ENCODE peak calls at places on chromosomes 16 and 17, in four cellular contexts. G, X, U and J are unnamed samples.

GRCh38 chr16:87210949-87211348 is 106.2 kb downstream of the C16orf95 start:
- DNase-seq in X (no peak), U (no peak), G (no peak), J (no peak)

GRCh38 chr16:46789499-46790414 is 41.2 kb downstream of the C16orf87 start:
- DNase-seq in G (peak; percentile 73), X (peak; percentile 40), U (peak; percentile 92), J (peak; percentile 27)

GRCh38 chr16:75379911-75380847 is 53.1 kb downstream of the CFDP1 start:
- DNase-seq in G (no peak), U (no peak), X (no peak), J (no peak)

GRCh38 chr16:84115919-84116719 is 623 bp downstream of the MBTPS1 start:
- DNase-seq in X (peak; percentile 51), G (peak; percentile 41), U (no peak), J (peak; percentile 46)

GRCh38 chr17:78735832-78736525 is 46.1 kb downstream of the CYTH1 start:
- DNase-seq in G (peak; percentile 64), X (no peak), U (no peak), J (no peak)

GRCh38 chr17:79325707-79326106 is 251.1 kb downstream of the ENGASE start:
- DNase-seq in G (no peak), X (no peak), U (peak; percentile 66), J (no peak)

GRCh38 chr16:9364721-9365693 is 273.6 kb downstream of the HAPSTR1 start:
- DNase-seq in X (peak; percentile 85), U (no peak), G (peak; percentile 96), J (peak; percentile 86)

GRCh38 chr16:11550651-11551498 is 35.8 kb downstream of the LITAF start:
- DNase-seq in U (no peak), G (no peak), X (no peak), J (no peak)

GRCh38 chr17:27952366-27952765 is 59.2 kb upstream of the LYRM9 start:
- DNase-seq in G (no peak), U (no peak), X (no peak), J (no peak)

GRCh38 chr17:4175921-4176802 is 33.2 kb downstream of the CYB5D2 start:
- DNase-seq in X (no peak), U (no peak), G (no peak), J (no peak)

GRCh38 chr16:24051125-24051524 is 205.0 kb upstream of the CACNG3 start:
- DNase-seq in G (no peak), X (no peak), U (peak; percentile 80), J (no peak)

GRCh38 chr16:13289515-13289914 is 388.1 kb downstream of the SHISA9 start:
- DNase-seq in U (no peak), G (no peak), X (no peak), J (no peak)

GRCh38 chr16:11142951-11143740 is 112.9 kb downstream of the SOCS1 start:
- DNase-seq in U (no peak), G (no peak), X (no peak), J (no peak)

GRCh38 chr17:80720624-80721577 is 176.3 kb downstream of the RPTOR start:
- DNase-seq in X (no peak), U (no peak), G (no peak), J (peak; percentile 25)

GRCh38 chr16:49739381-49739780 is 116.5 kb downstream of the ZNF423 start:
- DNase-seq in G (no peak), U (peak; percentile 76), X (no peak), J (no peak)

GRCh38 chr17:77312786-77313599 is 172.2 kb downstream of the SEC14L1 start:
- DNase-seq in G (no peak), X (peak; percentile 41), U (no peak), J (peak; percentile 77)

GRCh38 chr16:89103156-89103555 is 9.5 kb downstream of the ACSF3 start:
- DNase-seq in X (no peak), G (no peak), U (no peak), J (no peak)

GRCh38 chr16:4968879-4969278 is 10.7 kb downstream of the SEC14L5 start:
- DNase-seq in U (no peak), G (no peak), X (no peak), J (no peak)

GRCh38 chr17:73166731-73167581 is 2.1 kb downstream of the SSTR2 start:
- DNase-seq in U (no peak), X (no peak), G (no peak), J (no peak)

GRCh38 chr17:39543669-39544068 is 64.1 kb downstream of the NEUROD2 start:
- DNase-seq in U (no peak), X (no peak), G (no peak), J (no peak)

GRCh38 chr16:31356566-31357323 is 1.8 kb downstream of the ITGAX start:
- DNase-seq in G (no peak), X (no peak), U (peak; percentile 55), J (peak; percentile 22)

GRCh38 chr16:88602091-88602490 is 31.9 kb downstream of the ZC3H18 start:
- DNase-seq in U (no peak), G (no peak), X (no peak), J (no peak)

GRCh38 chr17:7922499-7923289 is 6.6 kb upstream of the RNF227 start:
- DNase-seq in G (peak; percentile 78), U (peak; percentile 91), X (peak; percentile 66), J (peak; percentile 78)

GRCh38 chr16:14489460-14489859 is 140.6 kb downstream of the PARN start:
- DNase-seq in X (no peak), U (peak; percentile 51), G (no peak), J (no peak)

GRCh38 chr16:19437280-19437679 is 19.6 kb downstream of the TMC5 start:
- DNase-seq in G (no peak), X (no peak), U (no peak), J (no peak)

GRCh38 chr17:70034158-70034557 is 40.9 kb upstream of the KCNJ16 start:
- DNase-seq in U (no peak), X (no peak), G (no peak), J (no peak)

GRCh38 chr17:32757963-32758362 is 119.0 kb downstream of the MYO1D start:
- DNase-seq in G (no peak), U (no peak), X (no peak), J (no peak)

DNA sequence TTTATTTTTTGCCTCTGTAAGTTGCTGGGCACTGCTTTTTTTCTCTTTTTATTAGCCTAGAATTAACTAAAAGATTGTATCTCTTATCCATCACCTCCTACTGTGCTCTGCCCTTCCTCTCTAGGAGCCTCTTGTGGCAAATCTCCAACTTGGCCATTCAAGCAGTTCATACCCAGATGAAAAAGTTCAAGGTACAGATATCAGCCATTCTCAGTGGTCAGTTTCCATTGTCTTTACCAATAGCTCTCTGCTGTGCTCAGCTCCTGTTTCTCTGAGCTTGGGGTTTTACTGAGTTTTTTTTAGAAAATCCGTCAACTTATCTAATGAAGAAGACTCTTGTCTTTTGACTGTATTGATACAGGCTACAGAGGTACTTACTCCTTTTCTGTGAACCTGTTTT is 15.6 kb downstream of the MOSMO start:
- DNase-seq in G (no peak), U (no peak), X (no peak), J (no peak)
- H3K27ac ChIP-seq in G (no peak overlapping the region), U (no peak overlapping the region), X (no peak overlapping the region), J (no peak overlapping the region)

DNA sequence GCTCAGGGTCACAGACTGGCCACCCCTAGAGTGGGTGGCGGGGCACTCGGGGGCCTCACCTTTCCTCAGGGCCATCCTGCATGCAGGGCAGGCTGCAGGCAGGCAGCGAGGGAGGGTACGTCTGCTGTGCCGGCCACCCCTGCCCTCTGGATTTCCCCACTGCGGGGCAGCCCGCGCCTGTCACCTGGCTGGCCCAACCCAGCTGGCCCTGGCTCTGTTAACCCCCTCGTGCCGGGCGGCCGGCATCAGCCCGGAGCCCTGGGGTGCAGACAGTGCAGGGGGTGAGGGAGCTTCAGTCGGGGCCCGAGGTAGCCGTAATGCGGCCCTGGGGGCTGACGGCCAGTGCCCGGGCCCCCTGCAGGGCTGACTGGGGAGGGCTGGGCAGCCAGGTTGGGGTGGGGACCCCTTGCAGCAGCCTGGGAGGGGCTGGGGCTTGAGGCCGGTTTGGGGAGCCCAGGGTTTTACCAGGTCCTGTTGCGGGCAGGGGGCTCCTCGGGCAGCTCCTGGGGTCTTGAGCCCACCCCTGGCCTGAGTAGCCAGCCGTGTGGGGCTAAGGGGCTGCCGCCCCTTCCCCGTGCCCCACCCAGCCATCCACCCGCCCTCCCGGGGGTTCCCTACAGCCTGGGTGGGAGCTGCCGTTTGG is at the start of gene IGFALS:
- DNase-seq in U (no peak), X (no peak), G (peak; percentile 4), J (no peak)
- H3K27ac ChIP-seq in U (no peak within 1 kb of the TSS), X (no peak within 1 kb of the TSS), G (no peak within 1 kb of the TSS), J (no peak within 1 kb of the TSS)

GRCh38 chr16:57870753-57871454 is 68.6 kb upstream of the KIFC3 start:
- DNase-seq in G (no peak), U (no peak), X (no peak), J (no peak)
- H3K27ac ChIP-seq in G (no peak overlapping the region), U (no peak overlapping the region), X (no peak overlapping the region), J (no peak overlapping the region)

DNA sequence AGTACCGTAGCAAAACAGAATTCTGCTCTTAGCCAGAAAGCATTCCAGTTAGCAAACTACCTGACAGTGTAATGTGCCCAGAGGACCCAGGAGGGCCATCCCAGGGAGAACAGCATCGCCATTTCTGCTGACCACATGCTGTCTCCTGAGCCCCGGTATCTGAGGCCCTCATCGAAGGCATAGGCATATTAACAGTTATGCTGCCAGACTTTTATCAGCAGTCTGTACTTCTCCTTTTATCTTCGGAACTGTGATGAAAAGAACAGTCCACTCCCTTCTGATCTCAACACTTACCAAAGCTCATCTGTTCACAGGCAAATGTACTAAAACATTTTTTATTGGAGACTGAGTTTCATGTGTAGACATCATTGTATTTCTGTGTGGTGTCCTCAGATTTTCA is 236.4 kb downstream of the PRKCA start:
- DNase-seq in X (no peak), U (no peak), G (no peak), J (no peak)
- H3K27ac ChIP-seq in X (peak overlapping the region; percentile 76), U (no peak overlapping the region), G (no peak overlapping the region), J (peak overlapping the region; percentile 98)